ENCODE peak calls at places on chromosomes 13 and 19, in ten cellular contexts. One of them, this sample, is unnamed.

GRCh38 chr19:41351339-41352245 is 2.1 kb downstream of the TGFB1 start:
- DNase-seq in stimulated activated CD8-positive, alpha-beta memory T cell treated with anti-CD3 and anti-CD28 coated beads, Interleukin-7, amount 100 ng/mL, for 24 hours: peak
- DNase-seq in cardiac fibroblast: peak
- DNase-seq in left lung: peak
- DNase-seq in central memory CD8-positive, alpha-beta T cell: peak
- DNase-seq in AG09309: no peak
- DNase-seq in CD4-positive, alpha-beta T cell: peak
- DNase-seq in DMS153: no peak
- DNase-seq in cardiac muscle cell: peak
- DNase-seq in neural progenitor cell: peak
- DNase-seq in this sample: peak

GRCh38 chr19:48975947-48976847 is 11.1 kb downstream of the FTL start:
- DNase-seq in CD4-positive, alpha-beta T cell: no peak
- DNase-seq in cardiac muscle cell: no peak
- DNase-seq in cardiac fibroblast: no peak
- DNase-seq in left lung: no peak
- DNase-seq in DMS153: no peak
- DNase-seq in neural progenitor cell: peak
- DNase-seq in central memory CD8-positive, alpha-beta T cell: peak
- DNase-seq in stimulated activated CD8-positive, alpha-beta memory T cell treated with anti-CD3 and anti-CD28 coated beads, Interleukin-7, amount 100 ng/mL, for 24 hours: no peak
- DNase-seq in AG09309: no peak
- DNase-seq in this sample: peak

GRCh38 chr13:79516590-79516989 is 35.6 kb downstream of the NDFIP2 start:
- DNase-seq in neural progenitor cell: no peak
- DNase-seq in left lung: no peak
- DNase-seq in DMS153: no peak
- DNase-seq in cardiac fibroblast: no peak
- DNase-seq in stimulated activated CD8-positive, alpha-beta memory T cell treated with anti-CD3 and anti-CD28 coated beads, Interleukin-7, amount 100 ng/mL, for 24 hours: no peak
- DNase-seq in CD4-positive, alpha-beta T cell: no peak
- DNase-seq in AG09309: no peak
- DNase-seq in cardiac muscle cell: no peak
- DNase-seq in central memory CD8-positive, alpha-beta T cell: no peak
- DNase-seq in this sample: no peak

GRCh38 chr13:41988244-41988643 is 27.3 kb upstream of the VWA8 start:
- DNase-seq in DMS153: no peak
- DNase-seq in CD4-positive, alpha-beta T cell: no peak
- DNase-seq in neural progenitor cell: no peak
- DNase-seq in cardiac fibroblast: no peak
- DNase-seq in cardiac muscle cell: no peak
- DNase-seq in central memory CD8-positive, alpha-beta T cell: no peak
- DNase-seq in left lung: no peak
- DNase-seq in AG09309: no peak
- DNase-seq in stimulated activated CD8-positive, alpha-beta memory T cell treated with anti-CD3 and anti-CD28 coated beads, Interleukin-7, amount 100 ng/mL, for 24 hours: no peak
- DNase-seq in this sample: no peak

GRCh38 chr13:20370815-20371421 is 138.8 kb upstream of the GJB6 start:
- DNase-seq in cardiac fibroblast: no peak
- DNase-seq in stimulated activated CD8-positive, alpha-beta memory T cell treated with anti-CD3 and anti-CD28 coated beads, Interleukin-7, amount 100 ng/mL, for 24 hours: no peak
- DNase-seq in CD4-positive, alpha-beta T cell: no peak
- DNase-seq in AG09309: no peak
- DNase-seq in left lung: no peak
- DNase-seq in central memory CD8-positive, alpha-beta T cell: no peak
- DNase-seq in cardiac muscle cell: no peak
- DNase-seq in DMS153: no peak
- DNase-seq in neural progenitor cell: no peak
- DNase-seq in this sample: no peak

GRCh38 chr13:26760835-26761582 is 423 bp upstream of the GPR12 start:
- DNase-seq in neural progenitor cell: peak
- DNase-seq in CD4-positive, alpha-beta T cell: no peak
- DNase-seq in DMS153: no peak
- DNase-seq in AG09309: no peak
- DNase-seq in stimulated activated CD8-positive, alpha-beta memory T cell treated with anti-CD3 and anti-CD28 coated beads, Interleukin-7, amount 100 ng/mL, for 24 hours: no peak
- DNase-seq in central memory CD8-positive, alpha-beta T cell: no peak
- DNase-seq in left lung: no peak
- DNase-seq in cardiac fibroblast: no peak
- DNase-seq in cardiac muscle cell: no peak
- DNase-seq in this sample: no peak

GRCh38 chr19:782195-783043 is 14.8 kb upstream of the PTBP1 start:
- DNase-seq in neural progenitor cell: peak
- DNase-seq in cardiac fibroblast: peak
- DNase-seq in central memory CD8-positive, alpha-beta T cell: no peak
- DNase-seq in stimulated activated CD8-positive, alpha-beta memory T cell treated with anti-CD3 and anti-CD28 coated beads, Interleukin-7, amount 100 ng/mL, for 24 hours: no peak
- DNase-seq in AG09309: no peak
- DNase-seq in cardiac muscle cell: peak
- DNase-seq in DMS153: no peak
- DNase-seq in CD4-positive, alpha-beta T cell: no peak
- DNase-seq in left lung: no peak
- DNase-seq in this sample: no peak

GRCh38 chr13:48749699-48750473 is 96.2 kb downstream of the CYSLTR2 start:
- DNase-seq in CD4-positive, alpha-beta T cell: peak
- DNase-seq in central memory CD8-positive, alpha-beta T cell: peak
- DNase-seq in cardiac muscle cell: peak
- DNase-seq in neural progenitor cell: peak
- DNase-seq in AG09309: peak
- DNase-seq in cardiac fibroblast: peak
- DNase-seq in stimulated activated CD8-positive, alpha-beta memory T cell treated with anti-CD3 and anti-CD28 coated beads, Interleukin-7, amount 100 ng/mL, for 24 hours: peak
- DNase-seq in DMS153: no peak
- DNase-seq in left lung: peak
- DNase-seq in this sample: no peak

GRCh38 chr19:6065685-6066365 is 44.5 kb downstream of the RFX2 start:
- DNase-seq in neural progenitor cell: no peak
- DNase-seq in CD4-positive, alpha-beta T cell: peak
- DNase-seq in cardiac muscle cell: no peak
- DNase-seq in central memory CD8-positive, alpha-beta T cell: no peak
- DNase-seq in left lung: peak
- DNase-seq in cardiac fibroblast: peak
- DNase-seq in DMS153: peak
- DNase-seq in AG09309: no peak
- DNase-seq in stimulated activated CD8-positive, alpha-beta memory T cell treated with anti-CD3 and anti-CD28 coated beads, Interleukin-7, amount 100 ng/mL, for 24 hours: peak
- DNase-seq in this sample: peak

GRCh38 chr19:20038358-20039202 is 725 bp downstream of the ZNF682 start:
- DNase-seq in left lung: no peak
- DNase-seq in AG09309: no peak
- DNase-seq in neural progenitor cell: no peak
- DNase-seq in cardiac muscle cell: no peak
- DNase-seq in stimulated activated CD8-positive, alpha-beta memory T cell treated with anti-CD3 and anti-CD28 coated beads, Interleukin-7, amount 100 ng/mL, for 24 hours: no peak
- DNase-seq in cardiac fibroblast: peak
- DNase-seq in CD4-positive, alpha-beta T cell: no peak
- DNase-seq in central memory CD8-positive, alpha-beta T cell: no peak
- DNase-seq in DMS153: no peak
- DNase-seq in this sample: no peak

GRCh38 chr13:25196971-25197370 is 24.9 kb upstream of the AMER2 start:
- DNase-seq in cardiac fibroblast: no peak
- DNase-seq in central memory CD8-positive, alpha-beta T cell: no peak
- DNase-seq in cardiac muscle cell: no peak
- DNase-seq in AG09309: no peak
- DNase-seq in left lung: no peak
- DNase-seq in CD4-positive, alpha-beta T cell: no peak
- DNase-seq in DMS153: no peak
- DNase-seq in stimulated activated CD8-positive, alpha-beta memory T cell treated with anti-CD3 and anti-CD28 coated beads, Interleukin-7, amount 100 ng/mL, for 24 hours: no peak
- DNase-seq in neural progenitor cell: no peak
- DNase-seq in this sample: no peak